ENCODE peak calls at places on chromosome 11, in six cellular contexts. One of them, this sample, is unnamed.

GRCh38 chr11:76201672-76202412 is 4.5 kb downstream of the WNT11 start:
- DNase-seq in SW480: no peak
- DNase-seq in CD4-positive, alpha-beta memory T cell: no peak
- DNase-seq in DMS153: no peak
- DNase-seq in T-cell: no peak
- DNase-seq in activated CD4-positive, CD25-positive, alpha-beta regulatory T cell treated with anti-CD3 and anti-CD28 coated beads, Interleukin-2, amount 50 U/mL, for 72 hours: no peak
- DNase-seq in this sample: no peak

GRCh38 chr11:119359365-119360229 is 13.1 kb upstream of the MFRP start:
- DNase-seq in SW480: no peak
- DNase-seq in DMS153: no peak
- DNase-seq in CD4-positive, alpha-beta memory T cell: no peak
- DNase-seq in activated CD4-positive, CD25-positive, alpha-beta regulatory T cell treated with anti-CD3 and anti-CD28 coated beads, Interleukin-2, amount 50 U/mL, for 72 hours: no peak
- DNase-seq in T-cell: no peak
- DNase-seq in this sample: no peak

GRCh38 chr11:46381046-46381835 is at the start of gene MDK:
- DNase-seq in activated CD4-positive, CD25-positive, alpha-beta regulatory T cell treated with anti-CD3 and anti-CD28 coated beads, Interleukin-2, amount 50 U/mL, for 72 hours: peak; percentile 47
- DNase-seq in CD4-positive, alpha-beta memory T cell: no peak
- DNase-seq in SW480: no peak
- DNase-seq in DMS153: no peak
- DNase-seq in T-cell: no peak
- DNase-seq in this sample: peak; percentile 35

GRCh38 chr11:70539360-70540095 is 141.2 kb downstream of the CTTN start:
- DNase-seq in activated CD4-positive, CD25-positive, alpha-beta regulatory T cell treated with anti-CD3 and anti-CD28 coated beads, Interleukin-2, amount 50 U/mL, for 72 hours: no peak
- DNase-seq in T-cell: no peak
- DNase-seq in CD4-positive, alpha-beta memory T cell: no peak
- DNase-seq in SW480: no peak
- DNase-seq in DMS153: no peak
- DNase-seq in this sample: no peak

GRCh38 chr11:84642500-84642899 is 984.6 kb downstream of the DLG2 start:
- DNase-seq in T-cell: no peak
- DNase-seq in CD4-positive, alpha-beta memory T cell: no peak
- DNase-seq in DMS153: no peak
- DNase-seq in activated CD4-positive, CD25-positive, alpha-beta regulatory T cell treated with anti-CD3 and anti-CD28 coated beads, Interleukin-2, amount 50 U/mL, for 72 hours: no peak
- DNase-seq in SW480: no peak
- DNase-seq in this sample: no peak

GRCh38 chr11:68549789-68550484 is 89.4 kb downstream of the PPP6R3 start:
- DNase-seq in SW480: no peak
- DNase-seq in activated CD4-positive, CD25-positive, alpha-beta regulatory T cell treated with anti-CD3 and anti-CD28 coated beads, Interleukin-2, amount 50 U/mL, for 72 hours: no peak
- DNase-seq in DMS153: no peak
- DNase-seq in T-cell: no peak
- DNase-seq in CD4-positive, alpha-beta memory T cell: no peak
- DNase-seq in this sample: no peak

GRCh38 chr11:80241766-80242165 is 800.9 kb upstream of the TENM4 start:
- DNase-seq in CD4-positive, alpha-beta memory T cell: no peak
- DNase-seq in activated CD4-positive, CD25-positive, alpha-beta regulatory T cell treated with anti-CD3 and anti-CD28 coated beads, Interleukin-2, amount 50 U/mL, for 72 hours: no peak
- DNase-seq in DMS153: no peak
- DNase-seq in T-cell: no peak
- DNase-seq in SW480: peak; percentile 4
- DNase-seq in this sample: no peak

GRCh38 chr11:95565692-95566091 is 223.9 kb downstream of the FAM76B start:
- DNase-seq in DMS153: no peak
- DNase-seq in T-cell: no peak
- DNase-seq in activated CD4-positive, CD25-positive, alpha-beta regulatory T cell treated with anti-CD3 and anti-CD28 coated beads, Interleukin-2, amount 50 U/mL, for 72 hours: no peak
- DNase-seq in CD4-positive, alpha-beta memory T cell: no peak
- DNase-seq in SW480: no peak
- DNase-seq in this sample: no peak

GRCh38 chr11:130218501-130218900 is 58.9 kb downstream of the ST14 start:
- DNase-seq in DMS153: no peak
- DNase-seq in CD4-positive, alpha-beta memory T cell: no peak
- DNase-seq in activated CD4-positive, CD25-positive, alpha-beta regulatory T cell treated with anti-CD3 and anti-CD28 coated beads, Interleukin-2, amount 50 U/mL, for 72 hours: no peak
- DNase-seq in T-cell: no peak
- DNase-seq in SW480: no peak
- DNase-seq in this sample: no peak